ENCODE peak calls at places on chromosomes 12 and 14, in four cellular contexts. E is brain microvascular endothelial cell, F is PC-3, P is heart right ventricle. T is an unnamed sample. For H3K36me3, the result is how much of the 10 kb centered on the place peaks cover.

GRCh38 chr14:64979336-64980074 is 7.2 kb upstream of the FNTB start:
- DNase-seq in P (no peak), F (peak), E (no peak), T (no peak)

GRCh38 chr14:61524211-61524806 is 171.0 kb upstream of the HIF1A start:
- DNase-seq in F (peak), E (peak), P (peak), T (no peak)

GRCh38 chr14:99320105-99320572 is 48.1 kb upstream of the BCL11B start:
- DNase-seq in F (peak), E (no peak), P (no peak), T (no peak)

GRCh38 chr14:77212933-77213656 is 31.5 kb downstream of the TMEM63C start:
- DNase-seq in F (peak), E (peak), P (no peak), T (no peak)

GRCh38 chr12:103821773-103822172 is 19.3 kb downstream of the NT5DC3 start:
- DNase-seq in P (no peak), F (peak), E (no peak), T (no peak)

GRCh38 chr12:13443498-13443897 is 247.0 kb downstream of the EMP1 start:
- DNase-seq in E (no peak), P (peak), F (no peak), T (no peak)

GRCh38 chr14:77024171-77024627 is 4.3 kb downstream of the IRF2BPL start:
- DNase-seq in E (no peak), P (no peak), F (peak), T (peak)

GRCh38 chr14:95285566-95285965 is 34.1 kb downstream of the CLMN start:
- DNase-seq in F (no peak), P (no peak), E (no peak), T (no peak)

GRCh38 chr12:64782181-64782580 is 23.0 kb upstream of the GNS start:
- DNase-seq in F (no peak), E (no peak), P (no peak), T (no peak)

GRCh38 chr12:97283297-97283696 is 179.3 kb upstream of the RMST start:
- DNase-seq in P (no peak), F (no peak), E (no peak), T (no peak)

GRCh38 chr12:123150804-123151678 is at the start of gene PITPNM2:
- DNase-seq in E (no peak), F (peak), P (peak), T (peak)

GRCh38 chr14:104734991-104735779 is 11.2 kb downstream of the ADSS1 start:
- DNase-seq in E (no peak), F (no peak), P (no peak), T (no peak)

GRCh38 chr12:14618990-14619389 is 51.3 kb upstream of the PLBD1 start:
- DNase-seq in F (peak), P (peak), E (peak), T (no peak)

GRCh38 chr12:121773011-121773777 is 20.3 kb downstream of the RHOF start:
- DNase-seq in F (peak), E (no peak), P (peak), T (peak)

GRCh38 chr12:130703733-130704375 is 12.2 kb downstream of the RIMBP2 start:
- DNase-seq in E (no peak), F (no peak), P (no peak), T (no peak)

GRCh38 chr14:98695809-98696208 is 576.2 kb downstream of the BCL11B start:
- DNase-seq in P (no peak), E (no peak), F (no peak), T (no peak)

GRCh38 chr12:5797661-5798060 is 147.4 kb downstream of the ANO2 start:
- DNase-seq in P (no peak), F (no peak), E (no peak), T (no peak)

GRCh38 chr12:9864913-9865675 is 4.1 kb downstream of the CLEC2B start:
- DNase-seq in F (no peak), E (no peak), P (no peak), T (no peak)

GRCh38 chr12:95547522-95548055 is 3.7 kb downstream of the USP44 start:
- DNase-seq in P (no peak), E (no peak), F (no peak), T (no peak)

GRCh38 chr12:119206348-119207075 is 27.8 kb downstream of the HSPB8 start:
- DNase-seq in F (no peak), E (no peak), P (no peak), T (no peak)

GRCh38 chr12:90065301-90065801 is 356.7 kb upstream of the ATP2B1 start:
- DNase-seq in E (no peak), F (peak), P (no peak), T (no peak)

GRCh38 chr14:103630364-103631108 is 1.5 kb downstream of the KLC1 start:
- DNase-seq in P (no peak), E (no peak), F (peak), T (no peak)

GRCh38 chr12:64007853-64008252 is 163.4 kb downstream of the SRGAP1 start:
- DNase-seq in P (no peak), E (no peak), F (peak), T (no peak)

GRCh38 chr14:59343585-59343984 is 121.6 kb downstream of the GPR135 start:
- DNase-seq in E (no peak), F (peak), P (peak), T (no peak)

GRCh38 chr12:127926004-127926403 is 341.0 kb upstream of the TMEM132C start:
- DNase-seq in P (peak), E (peak), F (peak), T (no peak)

GRCh38 chr12:57504033-57504432 is 16.2 kb downstream of the MARS1 start:
- DNase-seq in P (no peak), E (no peak), F (no peak), T (no peak)
- H3K36me3 ChIP-seq in P (half or more), E (half or more), F (under half), T (under half)

GRCh38 chr14:50109342-50109741 is 7.0 kb downstream of the VCPKMT start:
- DNase-seq in F (peak), P (no peak), E (peak), T (no peak)
- TF ChIP-seq CTCF in F (peak), P (no peak), E (peak), T (no peak)

GRCh38 chr12:108348842-108349241 is 9.7 kb upstream of the CMKLR1 start:
- DNase-seq in E (no peak), P (no peak), F (no peak), T (no peak)
- H3K27ac ChIP-seq in E (no peak), P (no peak), F (no peak), T (no peak)

GRCh38 chr14:45222485-45223262 is 30.3 kb downstream of the MIS18BP1 start:
- DNase-seq in P (no peak), F (no peak), E (no peak), T (no peak)

DNA sequence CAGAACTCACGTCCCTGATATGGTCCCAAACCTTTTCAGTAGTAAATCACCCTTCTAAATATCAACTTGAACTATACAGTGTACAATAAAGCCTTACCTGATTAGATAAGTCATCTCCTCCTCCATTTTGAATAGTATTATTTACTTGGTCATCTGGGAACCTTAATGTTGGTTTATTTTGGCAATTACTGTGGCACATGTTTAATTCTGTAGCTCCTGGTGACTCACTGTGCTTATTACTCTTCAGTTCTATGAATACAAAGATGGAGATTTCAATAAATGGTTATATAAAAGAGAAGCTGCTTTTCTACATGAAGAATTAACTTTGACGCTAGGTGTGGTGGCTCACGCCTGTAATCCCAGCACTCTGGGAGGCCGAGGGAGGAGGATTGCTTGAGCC is 25.4 kb downstream of the MIS18BP1 start:
- DNase-seq in F (no peak), E (no peak), P (no peak), T (no peak)
- H3K36me3 ChIP-seq in F (half or more), E (under half), P (half or more), T (under half)

GRCh38 chr12:2355198-2355597 is 302.4 kb downstream of the CACNA1C start:
- DNase-seq in E (no peak), F (no peak), P (no peak), T (no peak)

GRCh38 chr12:2354151-2354991 is 301.6 kb downstream of the CACNA1C start:
- DNase-seq in F (no peak), E (no peak), P (no peak), T (no peak)

GRCh38 chr12:2353691-2354090 is 300.9 kb downstream of the CACNA1C start:
- DNase-seq in P (no peak), E (no peak), F (no peak), T (no peak)

GRCh38 chr12:2352203-2352602 is 299.4 kb downstream of the CACNA1C start:
- DNase-seq in P (no peak), F (no peak), E (no peak), T (no peak)

DNA sequence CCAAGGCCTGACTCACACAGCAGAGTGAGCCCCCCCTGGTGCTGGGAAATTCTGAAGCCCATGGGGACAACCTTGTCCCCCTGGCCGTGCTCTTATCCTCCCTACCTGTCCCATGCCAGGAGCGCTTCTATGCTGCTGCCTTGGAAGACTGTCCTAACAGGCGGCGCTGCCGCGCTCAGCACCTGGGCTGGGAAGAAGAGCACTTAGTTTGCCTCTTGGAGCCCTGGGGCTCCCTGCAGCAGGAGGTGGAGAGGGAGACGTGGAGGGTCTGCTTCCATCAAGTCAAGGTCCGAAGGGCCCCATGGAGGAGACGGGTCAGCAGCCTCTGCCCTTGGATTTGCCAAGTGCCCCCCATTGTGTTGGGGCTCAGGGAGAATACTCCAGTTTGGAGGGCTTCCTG is 300.5 kb downstream of the CACNA1C start:
- DNase-seq in E (no peak), P (no peak), F (no peak), T (no peak)
- TF ChIP-seq CTCF in E (no peak), P (no peak), F (no peak), T (no peak)

GRCh38 chr14:91315844-91316267 is 71.4 kb upstream of the GPR68 start:
- DNase-seq in F (no peak), P (no peak), E (no peak), T (no peak)
- H3K27ac ChIP-seq in F (no peak), P (no peak), E (no peak), T (no peak)

T was measured in ovary.